ENCODE peak calls at places on chromosomes 7 and 10, in four cellular contexts. P is GM12878, H is HepG2, U is WTC11. Y is an unnamed sample.

GRCh38 chr10:95183451-95184230 is 10.4 kb upstream of the ACSM6 start:
- DNase-seq in P (peak), H (no peak), U (peak), Y (peak)

GRCh38 chr7:16268821-16269768 is 152.2 kb downstream of the CRPPA start:
- DNase-seq in H (no peak), P (no peak), U (no peak), Y (peak)

GRCh38 chr7:145986248-145986874 is 130.2 kb upstream of the CNTNAP2 start:
- DNase-seq in H (no peak), U (no peak), P (no peak), Y (no peak)

GRCh38 chr10:114181971-114182370 is 2.8 kb downstream of the TDRD1 start:
- DNase-seq in P (no peak), H (no peak), U (no peak), Y (no peak)

GRCh38 chr7:141976524-141977245 is 3.1 kb upstream of the TAS2R38 start:
- DNase-seq in H (no peak), U (no peak), P (no peak), Y (no peak)

GRCh38 chr10:60820093-60820769 is 42.0 kb downstream of the CDK1 start:
- DNase-seq in U (no peak), P (peak), H (no peak), Y (no peak)

GRCh38 chr7:139613971-139614411 is 90.5 kb downstream of the CLEC2L start:
- DNase-seq in H (no peak), U (peak), P (no peak), Y (no peak)

GRCh38 chr10:7408494-7409044 is 2.3 kb downstream of the SFMBT2 start:
- DNase-seq in P (no peak), H (no peak), U (peak), Y (peak)

GRCh38 chr10:93512565-93512964 is 16.2 kb downstream of the CEP55 start:
- DNase-seq in P (no peak), U (no peak), H (no peak), Y (no peak)

GRCh38 chr7:36894190-36894589 is 169.9 kb upstream of the AOAH start:
- DNase-seq in U (no peak), P (no peak), H (no peak), Y (no peak)

GRCh38 chr10:36336315-36336714 is 694.2 kb upstream of the FZD8 start:
- DNase-seq in H (no peak), P (no peak), U (no peak), Y (no peak)

GRCh38 chr10:51035344-51035743 is 38.9 kb upstream of the PRKG1 start:
- DNase-seq in P (no peak), U (peak), H (no peak), Y (no peak)

GRCh38 chr10:29957887-29958330 is 101.5 kb downstream of the JCAD start:
- DNase-seq in P (no peak), U (no peak), H (no peak), Y (no peak)

GRCh38 chr10:130869179-130869841 is 442.2 kb downstream of the TCERG1L start:
- DNase-seq in H (no peak), P (no peak), U (no peak), Y (no peak)

GRCh38 chr10:33217854-33218253 is 116.6 kb downstream of the NRP1 start:
- DNase-seq in H (no peak), U (no peak), P (no peak), Y (no peak)

GRCh38 chr10:77702166-77702565 is 64.6 kb upstream of the KCNMA1 start:
- DNase-seq in H (no peak), P (no peak), U (no peak), Y (no peak)

GRCh38 chr7:140214075-140214684 is 37.4 kb upstream of the KDM7A start:
- DNase-seq in P (peak), H (peak), U (no peak), Y (no peak)

GRCh38 chr10:43000651-43001426 is 76.0 kb upstream of the RET start:
- DNase-seq in H (no peak), P (no peak), U (peak), Y (no peak)

GRCh38 chr7:12827219-12827821 is 139.9 kb downstream of the ARL4A start:
- DNase-seq in H (no peak), P (no peak), U (no peak), Y (no peak)

GRCh38 chr10:15253951-15254807 is 85.7 kb upstream of the NMT2 start:
- DNase-seq in U (no peak), P (peak), H (no peak), Y (no peak)

GRCh38 chr7:47478017-47478344 is 103.9 kb downstream of the TNS3 start:
- DNase-seq in P (no peak), H (no peak), U (no peak), Y (no peak)

GRCh38 chr7:93836111-93836510 is 54.4 kb downstream of the TFPI2 start:
- DNase-seq in H (no peak), U (no peak), P (no peak), Y (no peak)

GRCh38 chr7:13904689-13905088 is 84.8 kb downstream of the ETV1 start:
- DNase-seq in U (no peak), P (no peak), H (no peak), Y (no peak)

GRCh38 chr7:9250876-9251275 is 817.5 kb downstream of the NXPH1 start:
- DNase-seq in H (no peak), U (peak), P (no peak), Y (no peak)

GRCh38 chr10:6769704-6770417 is 189.8 kb upstream of the PRKCQ start:
- DNase-seq in H (no peak), P (peak), U (no peak), Y (no peak)

GRCh38 chr10:119489572-119490326 is 52.8 kb downstream of the RGS10 start:
- DNase-seq in P (no peak), H (peak), U (peak), Y (peak)

GRCh38 chr7:149005427-149006344 is 22.6 kb downstream of the PDIA4 start:
- DNase-seq in H (peak), U (peak), P (no peak), Y (peak)

GRCh38 chr10:70137927-70138883 is 5.6 kb upstream of the AIFM2 start:
- DNase-seq in H (no peak), P (no peak), U (no peak), Y (no peak)

GRCh38 chr7:32119790-32120196 is 49.6 kb upstream of the PDE1C start:
- DNase-seq in U (peak), P (no peak), H (no peak), Y (no peak)

GRCh38 chr7:101957733-101958525 is 140.5 kb downstream of the CUX1 start:
- DNase-seq in H (no peak), P (no peak), U (no peak), Y (no peak)

GRCh38 chr7:116861717-116862116 is 670 bp upstream of the CAPZA2 start:
- DNase-seq in P (no peak), H (no peak), U (no peak), Y (no peak)

GRCh38 chr7:116862234-116863167 is at the start of gene CAPZA2:
- DNase-seq in U (peak), P (peak), H (peak), Y (peak)

GRCh38 chr7:116857052-116857451 is 5.3 kb upstream of the CAPZA2 start:
- DNase-seq in U (no peak), H (no peak), P (no peak), Y (no peak)

GRCh38 chr7:116863168-116863670 is 832 bp downstream of the CAPZA2 start:
- DNase-seq in P (no peak), U (peak), H (peak), Y (peak)

GRCh38 chr7:116859323-116859722 is 3.1 kb upstream of the CAPZA2 start:
- DNase-seq in U (no peak), H (no peak), P (no peak), Y (no peak)
- TF ChIP-seq ETV6 in U (no peak), H (no peak), P (no peak), Y (no peak)

GRCh38 chr7:150855476-150856302 is 3.4 kb downstream of the AOC1 start:
- DNase-seq in P (no peak), U (no peak), H (no peak), Y (no peak)
- TF ChIP-seq ETV6 in P (no peak), U (no peak), H (no peak), Y (no peak)

GRCh38 chr10:86632009-86632800 is 22.1 kb upstream of the OPN4 start:
- DNase-seq in H (no peak), U (peak), P (no peak), Y (no peak)

GRCh38 chr10:86630079-86630478 is 24.3 kb upstream of the OPN4 start:
- DNase-seq in P (no peak), U (no peak), H (no peak), Y (no peak)

GRCh38 chr10:86632951-86633350 is 21.4 kb upstream of the OPN4 start:
- DNase-seq in P (no peak), U (no peak), H (peak), Y (no peak)

GRCh38 chr10:86635402-86635801 is 18.9 kb upstream of the OPN4 start:
- DNase-seq in P (no peak), U (no peak), H (no peak), Y (no peak)
- TF ChIP-seq ETV6 in P (no peak), U (no peak), H (no peak), Y (no peak)

GRCh38 chr7:154837087-154837486 is 165.8 kb downstream of the PAXIP1 start:
- DNase-seq in H (no peak), U (no peak), P (no peak), Y (no peak)
- TF ChIP-seq ETV6 in H (no peak), U (no peak), P (no peak), Y (no peak)

GRCh38 chr7:70092314-70093303 is 494.3 kb downstream of the AUTS2 start:
- DNase-seq in H (no peak), U (no peak), P (no peak), Y (no peak)
- TF ChIP-seq ETV6 in H (no peak), U (no peak), P (no peak), Y (no peak)

DNA sequence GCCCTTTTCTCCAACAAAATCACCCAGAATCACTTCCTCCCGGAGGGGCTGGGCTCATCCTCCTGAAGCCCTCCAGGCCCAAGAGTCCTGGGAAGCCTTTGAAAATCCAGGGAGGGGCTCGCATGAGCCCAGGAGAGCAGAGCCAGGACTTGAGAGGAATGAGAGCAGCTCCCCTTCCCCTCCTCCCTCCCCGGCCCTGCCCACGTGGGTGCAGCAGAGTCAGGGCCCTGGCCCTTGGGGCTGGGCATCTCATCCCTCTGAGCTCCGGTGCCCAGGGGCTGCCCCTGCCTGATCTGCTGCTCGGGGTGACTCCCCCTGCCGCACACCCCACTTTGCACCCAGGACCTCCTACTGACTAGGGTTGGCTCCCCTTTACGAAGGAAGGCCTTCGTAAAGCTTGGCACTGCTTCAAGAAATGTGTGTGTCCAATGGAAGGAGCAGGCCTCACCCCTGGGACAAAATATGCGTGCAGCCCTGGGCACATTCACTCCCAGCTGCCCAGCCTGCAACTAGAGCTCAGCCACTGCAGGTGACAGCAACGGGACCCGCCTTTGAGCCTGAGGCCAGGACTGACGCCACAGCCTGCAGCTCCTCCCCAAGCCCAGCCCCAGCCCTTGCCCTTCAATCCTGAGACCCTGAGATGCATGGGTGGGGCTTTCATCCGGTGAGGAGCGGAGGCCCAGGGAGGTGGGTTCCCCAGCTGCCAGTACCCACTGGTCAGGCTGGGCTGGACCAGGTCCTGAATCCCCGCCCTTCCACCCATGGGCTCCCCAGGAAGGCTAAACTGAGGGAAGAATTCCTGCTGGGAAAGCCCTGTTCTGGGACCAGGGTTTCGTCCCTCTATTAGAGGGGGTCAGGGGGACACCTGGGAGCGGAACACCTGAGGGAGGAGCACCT is 21.8 kb downstream of the PWWP2B start:
- DNase-seq in P (no peak), H (no peak), U (peak), Y (peak)
- TF ChIP-seq ETV6 in P (no peak), H (no peak), U (no peak), Y (no peak)

DNA sequence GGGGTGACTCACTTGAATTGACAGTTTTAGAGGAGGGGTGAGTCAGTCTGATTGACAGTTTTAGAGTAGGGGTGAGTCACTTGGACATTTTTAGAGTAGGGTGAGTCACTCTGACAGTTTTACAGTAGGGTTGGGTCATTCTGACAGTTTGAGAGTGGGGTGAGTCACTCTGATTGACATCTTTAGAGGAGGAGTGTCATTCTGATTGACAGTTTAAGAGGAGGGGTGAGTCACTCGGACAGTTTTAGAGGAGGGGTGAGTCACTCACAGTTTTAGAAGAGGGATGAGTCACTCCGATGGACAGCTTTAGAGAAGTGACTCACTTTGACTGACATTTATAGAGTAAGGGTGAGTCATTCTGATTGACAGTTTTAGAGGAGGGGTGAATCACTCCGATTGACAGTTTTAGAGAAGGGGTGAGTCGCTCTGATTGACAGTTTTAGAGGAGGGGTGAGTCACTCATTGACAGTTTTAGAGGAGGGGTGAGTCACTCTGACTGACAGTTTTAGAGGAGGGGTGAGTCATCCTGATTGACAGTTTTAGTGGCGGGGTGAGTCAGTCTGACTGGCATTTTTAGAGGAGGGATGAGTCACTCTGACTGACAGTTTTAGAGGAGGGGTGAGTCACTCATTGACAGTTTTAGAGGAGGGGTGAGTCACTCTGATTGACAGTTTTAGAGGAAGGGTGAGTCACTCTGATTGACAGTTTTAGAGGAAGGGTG is 595.9 kb downstream of the DNAJB6 start:
- DNase-seq in U (no peak), H (peak), P (no peak), Y (peak)
- TF ChIP-seq ETV6 in U (no peak), H (no peak), P (no peak), Y (no peak)

GRCh38 chr7:17986826-17987225 is 40.8 kb downstream of the PRPS1L1 start:
- DNase-seq in H (no peak), P (no peak), U (no peak), Y (no peak)
- TF ChIP-seq ETV6 in H (no peak), P (no peak), U (no peak), Y (no peak)

GRCh38 chr10:99927719-99928280 is 81.9 kb downstream of the DNMBP start:
- DNase-seq in U (no peak), H (peak), P (no peak), Y (no peak)
- TF ChIP-seq ETV6 in U (no peak), H (no peak), P (no peak), Y (no peak)

GRCh38 chr10:45418859-45419672 is 45.0 kb downstream of the ALOX5 start:
- DNase-seq in H (peak), U (peak), P (peak), Y (peak)

GRCh38 chr10:45419673-45420020 is 45.6 kb downstream of the ALOX5 start:
- DNase-seq in U (no peak), H (no peak), P (no peak), Y (no peak)

GRCh38 chr10:45422207-45422606 is 48.2 kb downstream of the ALOX5 start:
- DNase-seq in U (no peak), P (no peak), H (no peak), Y (no peak)

GRCh38 chr10:45421231-45422097 is 47.4 kb downstream of the ALOX5 start:
- DNase-seq in P (no peak), H (no peak), U (no peak), Y (no peak)

DNA sequence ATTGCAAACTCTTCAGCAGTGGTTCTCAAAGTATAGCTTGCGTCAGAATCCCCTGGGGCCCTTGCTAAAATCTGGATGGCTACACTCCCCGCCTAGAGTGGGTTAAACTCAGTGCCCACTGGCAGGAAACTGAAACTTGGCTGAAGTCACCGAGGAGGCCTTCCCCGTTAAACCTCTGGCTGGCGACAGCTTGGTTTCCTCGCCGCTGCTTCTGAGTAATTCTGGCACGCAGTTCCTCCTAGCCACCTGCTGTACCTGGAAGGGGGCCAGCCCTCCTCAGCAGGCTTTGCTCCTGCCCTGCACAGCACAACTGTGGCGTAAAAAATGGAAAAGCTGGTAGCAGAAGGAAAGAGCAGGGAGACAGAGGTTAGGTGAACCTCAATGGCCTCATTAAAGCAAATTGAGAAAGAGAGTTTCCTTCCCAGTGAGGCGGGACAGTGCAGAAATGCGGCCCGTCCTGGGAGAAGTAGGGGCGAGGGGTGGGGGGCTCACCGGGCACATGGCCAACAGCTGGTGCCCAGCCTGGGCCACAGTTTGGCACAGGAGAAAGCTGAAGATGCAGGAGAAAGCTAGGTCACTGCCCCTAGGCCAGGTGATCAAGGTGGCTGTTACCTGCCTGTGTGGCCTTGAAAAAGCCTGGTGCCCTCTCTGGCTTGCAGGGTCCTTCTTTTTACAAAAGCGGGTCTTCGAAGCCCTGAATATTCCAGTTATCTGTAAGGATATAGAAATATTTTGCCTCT is 46.6 kb downstream of the ALOX5 start:
- DNase-seq in H (no peak), P (peak), U (no peak), Y (peak)
- TF ChIP-seq ETV6 in H (no peak), P (no peak), U (no peak), Y (no peak)

Y was measured in K562.